ENCODE peak calls at places on chromosomes 7 and 10, in nine cellular contexts. One of them, this sample, is unnamed.

GRCh38 chr7:106420210-106420609 is 135.4 kb upstream of the NAMPT start:
- DNase-seq in dorsolateral prefrontal cortex: no peak
- DNase-seq in ecto neural progenitor cell: no peak
- DNase-seq in heart left ventricle: no peak
- DNase-seq in HEK293T: no peak
- DNase-seq in glomerular endothelial cell: no peak
- DNase-seq in nucleus accumbens: no peak
- DNase-seq in mammary epithelial cell: no peak
- DNase-seq in NCI-H774: no peak
- DNase-seq in this sample: no peak

GRCh38 chr7:132742152-132742551 is 165.9 kb upstream of the PLXNA4 start:
- DNase-seq in nucleus accumbens: no peak
- DNase-seq in NCI-H774: no peak
- DNase-seq in glomerular endothelial cell: peak
- DNase-seq in mammary epithelial cell: peak
- DNase-seq in ecto neural progenitor cell: no peak
- DNase-seq in dorsolateral prefrontal cortex: no peak
- DNase-seq in heart left ventricle: no peak
- DNase-seq in HEK293T: no peak
- DNase-seq in this sample: peak

GRCh38 chr10:16756561-16757221 is 60.5 kb downstream of the RSU1 start:
- DNase-seq in mammary epithelial cell: no peak
- DNase-seq in glomerular endothelial cell: no peak
- DNase-seq in HEK293T: no peak
- DNase-seq in heart left ventricle: no peak
- DNase-seq in ecto neural progenitor cell: no peak
- DNase-seq in nucleus accumbens: no peak
- DNase-seq in dorsolateral prefrontal cortex: no peak
- DNase-seq in NCI-H774: no peak
- DNase-seq in this sample: peak

GRCh38 chr10:621500-621899 is 68.0 kb downstream of the DIP2C start:
- DNase-seq in nucleus accumbens: no peak
- DNase-seq in heart left ventricle: peak
- DNase-seq in mammary epithelial cell: no peak
- DNase-seq in NCI-H774: no peak
- DNase-seq in HEK293T: no peak
- DNase-seq in ecto neural progenitor cell: no peak
- DNase-seq in dorsolateral prefrontal cortex: no peak
- DNase-seq in glomerular endothelial cell: no peak
- DNase-seq in this sample: no peak

GRCh38 chr10:131722121-131722520 is 178.7 kb upstream of the PPP2R2D start:
- DNase-seq in nucleus accumbens: no peak
- DNase-seq in NCI-H774: no peak
- DNase-seq in dorsolateral prefrontal cortex: no peak
- DNase-seq in ecto neural progenitor cell: no peak
- DNase-seq in heart left ventricle: no peak
- DNase-seq in mammary epithelial cell: no peak
- DNase-seq in HEK293T: no peak
- DNase-seq in glomerular endothelial cell: no peak
- DNase-seq in this sample: no peak

GRCh38 chr7:94375713-94376112 is 19.0 kb upstream of the COL1A2 start:
- DNase-seq in heart left ventricle: no peak
- DNase-seq in HEK293T: no peak
- DNase-seq in NCI-H774: no peak
- DNase-seq in glomerular endothelial cell: peak
- DNase-seq in dorsolateral prefrontal cortex: no peak
- DNase-seq in mammary epithelial cell: peak
- DNase-seq in ecto neural progenitor cell: no peak
- DNase-seq in nucleus accumbens: no peak
- DNase-seq in this sample: peak

GRCh38 chr10:30645340-30645827 is 15.8 kb upstream of the LYZL2 start:
- DNase-seq in dorsolateral prefrontal cortex: peak
- DNase-seq in nucleus accumbens: no peak
- DNase-seq in ecto neural progenitor cell: peak
- DNase-seq in mammary epithelial cell: peak
- DNase-seq in heart left ventricle: no peak
- DNase-seq in NCI-H774: no peak
- DNase-seq in HEK293T: peak
- DNase-seq in glomerular endothelial cell: no peak
- DNase-seq in this sample: no peak

GRCh38 chr7:107966701-107967100 is 36.3 kb downstream of the LAMB1 start:
- DNase-seq in ecto neural progenitor cell: no peak
- DNase-seq in HEK293T: no peak
- DNase-seq in dorsolateral prefrontal cortex: no peak
- DNase-seq in glomerular endothelial cell: no peak
- DNase-seq in mammary epithelial cell: peak
- DNase-seq in NCI-H774: no peak
- DNase-seq in nucleus accumbens: no peak
- DNase-seq in heart left ventricle: no peak
- DNase-seq in this sample: no peak

GRCh38 chr7:73779517-73779916 is 9.4 kb upstream of the CLDN3 start:
- DNase-seq in HEK293T: no peak
- DNase-seq in glomerular endothelial cell: no peak
- DNase-seq in NCI-H774: no peak
- DNase-seq in mammary epithelial cell: no peak
- DNase-seq in ecto neural progenitor cell: peak
- DNase-seq in heart left ventricle: no peak
- DNase-seq in nucleus accumbens: no peak
- DNase-seq in dorsolateral prefrontal cortex: no peak
- DNase-seq in this sample: no peak

GRCh38 chr7:36620166-36620708 is 104.1 kb downstream of the AOAH start:
- DNase-seq in mammary epithelial cell: peak
- DNase-seq in NCI-H774: no peak
- DNase-seq in heart left ventricle: no peak
- DNase-seq in nucleus accumbens: no peak
- DNase-seq in HEK293T: no peak
- DNase-seq in ecto neural progenitor cell: no peak
- DNase-seq in dorsolateral prefrontal cortex: no peak
- DNase-seq in glomerular endothelial cell: no peak
- DNase-seq in this sample: no peak

GRCh38 chr10:77380723-77381122 is 256.9 kb downstream of the KCNMA1 start:
- DNase-seq in dorsolateral prefrontal cortex: no peak
- DNase-seq in glomerular endothelial cell: no peak
- DNase-seq in NCI-H774: no peak
- DNase-seq in nucleus accumbens: no peak
- DNase-seq in HEK293T: no peak
- DNase-seq in ecto neural progenitor cell: no peak
- DNase-seq in mammary epithelial cell: no peak
- DNase-seq in heart left ventricle: no peak
- DNase-seq in this sample: no peak

GRCh38 chr10:5688587-5688986 is 3.9 kb downstream of the TASOR2 start:
- DNase-seq in glomerular endothelial cell: no peak
- DNase-seq in dorsolateral prefrontal cortex: no peak
- DNase-seq in NCI-H774: no peak
- DNase-seq in nucleus accumbens: no peak
- DNase-seq in heart left ventricle: no peak
- DNase-seq in mammary epithelial cell: no peak
- DNase-seq in ecto neural progenitor cell: no peak
- DNase-seq in HEK293T: no peak
- DNase-seq in this sample: no peak

GRCh38 chr7:123864438-123864837 is 19.5 kb downstream of the HYAL4 start:
- DNase-seq in glomerular endothelial cell: no peak
- DNase-seq in mammary epithelial cell: no peak
- DNase-seq in nucleus accumbens: no peak
- DNase-seq in HEK293T: peak
- DNase-seq in ecto neural progenitor cell: no peak
- DNase-seq in heart left ventricle: no peak
- DNase-seq in dorsolateral prefrontal cortex: no peak
- DNase-seq in NCI-H774: no peak
- DNase-seq in this sample: no peak

GRCh38 chr10:909831-910230 is 21.7 kb downstream of the LARP4B start:
- DNase-seq in glomerular endothelial cell: no peak
- DNase-seq in nucleus accumbens: no peak
- DNase-seq in HEK293T: no peak
- DNase-seq in NCI-H774: no peak
- DNase-seq in dorsolateral prefrontal cortex: no peak
- DNase-seq in heart left ventricle: no peak
- DNase-seq in ecto neural progenitor cell: no peak
- DNase-seq in mammary epithelial cell: no peak
- DNase-seq in this sample: no peak

GRCh38 chr7:93060025-93060424 is 57.8 kb downstream of the SAMD9 start:
- DNase-seq in ecto neural progenitor cell: no peak
- DNase-seq in mammary epithelial cell: no peak
- DNase-seq in nucleus accumbens: no peak
- DNase-seq in glomerular endothelial cell: no peak
- DNase-seq in HEK293T: no peak
- DNase-seq in NCI-H774: no peak
- DNase-seq in heart left ventricle: no peak
- DNase-seq in dorsolateral prefrontal cortex: no peak
- DNase-seq in this sample: no peak

GRCh38 chr7:154913645-154914579 is 89.0 kb downstream of the PAXIP1 start:
- DNase-seq in nucleus accumbens: peak
- DNase-seq in HEK293T: peak
- DNase-seq in ecto neural progenitor cell: peak
- DNase-seq in NCI-H774: peak
- DNase-seq in dorsolateral prefrontal cortex: peak
- DNase-seq in heart left ventricle: peak
- DNase-seq in mammary epithelial cell: peak
- DNase-seq in glomerular endothelial cell: peak
- DNase-seq in this sample: peak

GRCh38 chr7:29557954-29558353 is 5.7 kb upstream of the PRR15 start:
- DNase-seq in glomerular endothelial cell: no peak
- DNase-seq in mammary epithelial cell: peak
- DNase-seq in heart left ventricle: no peak
- DNase-seq in NCI-H774: no peak
- DNase-seq in nucleus accumbens: no peak
- DNase-seq in HEK293T: no peak
- DNase-seq in dorsolateral prefrontal cortex: no peak
- DNase-seq in ecto neural progenitor cell: no peak
- DNase-seq in this sample: no peak

GRCh38 chr10:132401396-132402168 is 4.6 kb downstream of the PWWP2B start:
- DNase-seq in ecto neural progenitor cell: no peak
- DNase-seq in glomerular endothelial cell: no peak
- DNase-seq in mammary epithelial cell: no peak
- DNase-seq in HEK293T: no peak
- DNase-seq in NCI-H774: no peak
- DNase-seq in dorsolateral prefrontal cortex: no peak
- DNase-seq in nucleus accumbens: no peak
- DNase-seq in heart left ventricle: peak
- DNase-seq in this sample: no peak

This sample was measured in fibroblast of the conjunctiva.